ENCODE peak calls at places on chromosomes 4 and X, in five cellular contexts. M, N, H, B and F are unnamed samples.

GRCh38 chr4:11698846-11699590 is 270.3 kb upstream of the HS3ST1 start:
- DNase-seq in H (no peak), M (peak), B (no peak), N (no peak), F (peak)

GRCh38 chrX:40266490-40267333 is 169.0 kb upstream of the BCOR start:
- DNase-seq in B (peak), H (peak), M (peak), N (peak), F (peak)

GRCh38 chr4:153823483-153823882 is 34.6 kb upstream of the SFRP2 start:
- DNase-seq in H (no peak), N (no peak), M (no peak), B (no peak), F (no peak)

GRCh38 chrX:144219035-144219434 is 335.2 kb downstream of the UBE2NL start:
- DNase-seq in M (no peak), H (no peak), B (no peak), N (no peak), F (no peak)

GRCh38 chrX:86133761-86134160 is 14.5 kb upstream of the DACH2 start:
- DNase-seq in H (peak), N (no peak), B (no peak), M (peak), F (peak)

GRCh38 chrX:153598541-153599191 is at the start of gene CCNQ:
- DNase-seq in N (no peak), B (no peak), M (peak), H (peak), F (peak)

GRCh38 chrX:25002658-25003015 is 13.1 kb downstream of the ARX start:
- DNase-seq in H (no peak), B (no peak), N (no peak), M (no peak), F (no peak)

GRCh38 chr4:70787496-70787895 is 52.2 kb downstream of the GRSF1 start:
- DNase-seq in M (no peak), H (no peak), B (no peak), N (no peak), F (no peak)

GRCh38 chrX:38563006-38563405 is 1.7 kb downstream of the TSPAN7 start:
- DNase-seq in M (no peak), B (peak), H (no peak), N (no peak), F (no peak)

GRCh38 chrX:153970398-153971123 is 1.1 kb downstream of the HCFC1 start:
- DNase-seq in H (peak), B (peak), N (no peak), M (peak), F (peak)

GRCh38 chrX:52424658-52425057 is 55.8 kb downstream of the XAGE2 start:
- DNase-seq in M (no peak), B (no peak), H (no peak), N (no peak), F (no peak)